ENCODE peak calls at places on chromosomes 2 and 18, in seven cellular contexts. M, A, F, G, R, Y and J are unnamed samples. For H3K36me3, the result is how much of the 10 kb centered on the place peaks cover.

GRCh38 chr2:40737180-40737579 is 285.3 kb upstream of the SLC8A1 start:
- DNase-seq in R (no peak), M (no peak), A (no peak), Y (no peak), G (no peak), F (no peak), J (no peak)

GRCh38 chr18:34709104-34709503 is 994 bp upstream of the DTNA start:
- DNase-seq in R (no peak), G (no peak), F (no peak), M (no peak), A (peak), Y (no peak), J (no peak)

GRCh38 chr2:204578928-204579598 is 33.8 kb downstream of the PARD3B start:
- DNase-seq in G (no peak), F (no peak), R (no peak), A (no peak), M (no peak), Y (no peak), J (no peak)

GRCh38 chr2:233705911-233706506 is 6.7 kb upstream of the UGT1A5 start:
- DNase-seq in G (no peak), A (no peak), Y (no peak), R (no peak), M (no peak), F (peak), J (no peak)

GRCh38 chr2:24515335-24515734 is 24.3 kb downstream of the NCOA1 start:
- DNase-seq in G (no peak), Y (no peak), M (peak), F (no peak), R (no peak), A (no peak), J (no peak)

GRCh38 chr18:30886998-30887397 is 155.5 kb downstream of the DSC3 start:
- DNase-seq in Y (no peak), M (no peak), F (no peak), A (no peak), R (no peak), G (no peak), J (no peak)

GRCh38 chr2:142868281-142868762 is 9.1 kb upstream of the KYNU start:
- DNase-seq in R (no peak), M (no peak), A (peak), Y (peak), G (no peak), F (no peak), J (no peak)

GRCh38 chr18:10453885-10454772 is at the start of gene APCDD1:
- DNase-seq in F (peak), A (peak), M (no peak), Y (peak), G (no peak), R (peak), J (peak)

GRCh38 chr2:152578573-152578972 is 138.7 kb downstream of the PRPF40A start:
- DNase-seq in A (no peak), R (no peak), G (no peak), M (no peak), Y (no peak), F (no peak), J (no peak)

GRCh38 chr2:25132296-25132630 is 36.1 kb downstream of the POMC start:
- DNase-seq in F (no peak), M (no peak), G (no peak), Y (no peak), R (peak), A (no peak), J (peak)

GRCh38 chr2:105690566-105690965 is 54.1 kb upstream of the NCK2 start:
- DNase-seq in R (no peak), M (no peak), A (no peak), Y (no peak), G (no peak), F (no peak), J (no peak)

GRCh38 chr2:191150451-191151314 is at the start of gene STAT4:
- DNase-seq in F (peak), A (peak), R (peak), G (no peak), Y (peak), M (peak), J (peak)

GRCh38 chr2:221202431-221202830 is 369.7 kb downstream of the EPHA4 start:
- DNase-seq in A (no peak), F (no peak), G (no peak), Y (no peak), M (no peak), R (no peak), J (no peak)

GRCh38 chr2:58289029-58289428 is 47.9 kb upstream of the FANCL start:
- DNase-seq in Y (no peak), A (no peak), G (no peak), M (peak), R (peak), F (no peak), J (no peak)

GRCh38 chr2:168635065-168635577 is 167.3 kb upstream of the NOSTRIN start:
- DNase-seq in R (peak), G (no peak), M (no peak), A (no peak), Y (peak), F (peak), J (no peak)

GRCh38 chr2:174939046-174939445 is 66.1 kb downstream of the CHN1 start:
- DNase-seq in M (no peak), A (no peak), F (no peak), Y (no peak), R (no peak), G (no peak), J (no peak)

GRCh38 chr2:177143444-177143843 is 69.2 kb upstream of the HNRNPA3 start:
- DNase-seq in F (no peak), M (peak), Y (no peak), R (peak), G (no peak), A (no peak), J (no peak)

GRCh38 chr2:111049792-111050640 is 70.7 kb upstream of the BCL2L11 start:
- DNase-seq in Y (no peak), R (no peak), G (no peak), M (peak), F (peak), A (no peak), J (no peak)

GRCh38 chr2:105376789-105377231 is 22.0 kb downstream of the FHL2 start:
- DNase-seq in R (peak), A (peak), M (no peak), Y (no peak), F (no peak), G (no peak), J (no peak)

GRCh38 chr2:120028795-120029194 is 15.9 kb downstream of the EPB41L5 start:
- DNase-seq in F (no peak), Y (no peak), R (no peak), M (no peak), A (no peak), G (no peak), J (no peak)

GRCh38 chr18:24230766-24231165 is 91.9 kb downstream of the CABYR start:
- DNase-seq in Y (no peak), F (no peak), A (no peak), G (no peak), R (no peak), M (no peak), J (no peak)

GRCh38 chr2:66665124-66665984 is 230.4 kb downstream of the MEIS1 start:
- DNase-seq in R (no peak), F (no peak), G (no peak), A (no peak), Y (no peak), M (no peak), J (no peak)

GRCh38 chr18:79200546-79201268 is 131.5 kb downstream of the ATP9B start:
- DNase-seq in G (peak), Y (no peak), F (no peak), A (no peak), R (peak), M (peak), J (peak)

GRCh38 chr18:34729740-34730338 is 19.7 kb downstream of the DTNA start:
- DNase-seq in G (no peak), A (no peak), M (no peak), R (peak), F (no peak), Y (no peak), J (no peak)

GRCh38 chr2:231464576-231465540 is 574 bp upstream of the NCL start:
- DNase-seq in A (peak), F (peak), G (peak), M (peak), R (no peak), Y (peak), J (no peak)

GRCh38 chr2:109510136-109511028 is 103.4 kb downstream of the SEPTIN10 start:
- DNase-seq in R (peak), F (peak), G (peak), Y (peak), M (peak), A (peak), J (peak)

GRCh38 chr18:62420513-62421209 is 95.6 kb downstream of the TNFRSF11A start:
- DNase-seq in F (no peak), Y (peak), G (peak), M (peak), R (no peak), A (peak), J (no peak)

GRCh38 chr2:150878347-150878746 is 383.3 kb downstream of the RBM43 start:
- DNase-seq in G (no peak), M (no peak), Y (no peak), R (no peak), A (no peak), F (no peak), J (no peak)

GRCh38 chr2:198314559-198315153 is 510.3 kb downstream of the PLCL1 start:
- DNase-seq in A (no peak), F (no peak), Y (no peak), R (peak), M (no peak), G (no peak), J (no peak)

GRCh38 chr2:190533968-190534309 is 583 bp downstream of the NEMP2 start:
- DNase-seq in G (peak), A (no peak), M (peak), Y (no peak), R (no peak), F (peak), J (no peak)

GRCh38 chr2:119409506-119409905 is 22.1 kb upstream of the TMEM37 start:
- DNase-seq in G (no peak), R (no peak), F (no peak), M (no peak), A (no peak), Y (no peak), J (no peak)

GRCh38 chr18:38576349-38576748 is 1010.8 kb upstream of the CELF4 start:
- DNase-seq in M (no peak), A (no peak), G (no peak), R (no peak), F (no peak), Y (no peak), J (no peak)

GRCh38 chr18:6543330-6543908 is 128.7 kb upstream of the L3MBTL4 start:
- DNase-seq in M (no peak), Y (no peak), A (no peak), G (peak), F (no peak), R (peak), J (peak)

GRCh38 chr2:237500681-237501424 is 13.8 kb downstream of the MLPH start:
- DNase-seq in G (no peak), R (peak), F (no peak), A (no peak), Y (no peak), M (peak), J (no peak)

GRCh38 chr18:54233228-54233625 is 8.8 kb upstream of the MBD2 start:
- DNase-seq in Y (no peak), F (no peak), A (no peak), R (no peak), M (no peak), G (no peak), J (no peak)

GRCh38 chr2:240572141-240573031 is 4.1 kb downstream of the RNPEPL1 start:
- DNase-seq in Y (peak), G (no peak), A (no peak), M (peak), F (no peak), R (no peak), J (no peak)

GRCh38 chr18:39841133-39842041 is 2113.6 kb upstream of the PIK3C3 start:
- DNase-seq in G (no peak), M (peak), F (peak), A (no peak), Y (peak), R (peak), J (peak)
- H3K4me3 ChIP-seq in G (no peak), M (peak), F (no peak), A (no peak), Y (no peak), R (peak), J (peak)

DNA sequence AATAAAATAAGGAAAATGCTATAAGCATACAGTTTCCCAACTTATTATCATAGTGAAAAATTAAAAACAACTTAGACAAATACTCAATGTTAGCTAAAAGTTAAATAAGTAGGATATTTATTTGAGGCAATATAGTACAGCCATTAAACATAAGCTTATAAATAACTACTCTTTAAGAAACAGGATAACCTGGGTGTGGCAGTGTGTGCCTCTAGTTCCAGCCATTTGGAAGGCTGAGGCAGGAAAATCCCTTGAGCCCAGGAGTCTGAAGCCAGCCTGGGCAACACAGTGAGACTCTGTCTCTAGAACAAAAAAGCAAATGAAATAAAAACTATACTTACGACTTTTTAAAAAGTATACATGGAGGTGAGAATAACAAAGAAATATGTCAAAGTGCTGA is 39.7 kb downstream of the VIL1 start:
- DNase-seq in M (no peak), F (no peak), Y (no peak), G (no peak), R (no peak), A (no peak), J (no peak)
- H3K36me3 ChIP-seq in M (under half), F (under half), Y (under half), G (half or more), R (under half), A (under half), J (under half)

DNA sequence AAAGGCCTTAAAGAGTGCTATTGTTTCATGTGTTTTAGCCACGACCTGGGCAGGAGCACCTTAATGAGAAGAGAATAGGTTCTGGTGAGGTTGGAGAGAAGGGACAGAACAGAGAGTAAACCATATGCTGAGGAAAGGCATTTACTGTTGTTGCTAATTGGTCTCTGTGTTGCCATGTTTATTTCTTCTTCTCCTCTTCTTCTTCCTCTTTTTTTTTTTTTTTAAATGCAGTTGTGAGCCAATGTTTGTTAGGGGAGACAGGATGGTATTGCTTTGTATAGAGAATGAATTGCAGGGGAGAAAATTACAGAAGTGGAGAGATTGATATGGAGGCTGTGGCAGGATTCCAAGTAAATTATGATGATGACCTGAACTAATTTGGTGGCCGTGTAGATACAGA is 2.6 kb downstream of the SCN9A start:
- DNase-seq in Y (no peak), M (no peak), R (peak), A (no peak), G (no peak), F (no peak), J (no peak)
- H3K4me3 ChIP-seq in Y (no peak), M (no peak), R (no peak), A (no peak), G (no peak), F (no peak), J (no peak)

GRCh38 chr2:85277416-85278158 is 50.2 kb downstream of the TGOLN2 start:
- DNase-seq in A (peak), R (no peak), F (no peak), G (no peak), M (peak), Y (no peak), J (peak)

GRCh38 chr2:85278361-85278760 is 49.4 kb downstream of the TGOLN2 start:
- DNase-seq in A (no peak), R (no peak), Y (no peak), G (no peak), F (no peak), M (peak), J (no peak)

GRCh38 chr2:85273732-85274731 is 53.8 kb downstream of the TGOLN2 start:
- DNase-seq in F (no peak), Y (no peak), R (peak), G (no peak), A (no peak), M (peak), J (peak)

GRCh38 chr2:85275984-85276540 is 51.7 kb downstream of the TGOLN2 start:
- DNase-seq in R (no peak), M (peak), Y (no peak), G (no peak), F (no peak), A (no peak), J (no peak)

GRCh38 chr2:85276571-85277121 is 51.1 kb downstream of the TGOLN2 start:
- DNase-seq in F (no peak), M (peak), Y (no peak), R (no peak), A (no peak), G (no peak), J (no peak)
- H3K36me3 ChIP-seq in F (under half), M (under half), Y (under half), R (under half), A (under half), G (under half), J (under half)

GRCh38 chr18:67347499-67347898 is 169.0 kb downstream of the DSEL start:
- DNase-seq in G (no peak), R (no peak), Y (no peak), M (no peak), F (no peak), A (no peak), J (no peak)
- H3K4me3 ChIP-seq in G (no peak), R (no peak), Y (no peak), M (no peak), F (no peak), A (no peak), J (no peak)

GRCh38 chr2:239142806-239143205 is 258.0 kb downstream of the HDAC4 start:
- DNase-seq in Y (no peak), A (no peak), R (no peak), F (no peak), M (no peak), G (no peak), J (no peak)
- H3K36me3 ChIP-seq in Y (under half), A (under half), R (under half), F (under half), M (under half), G (under half), J (under half)

GRCh38 chr2:161243873-161244272 is 64.4 kb upstream of the PSMD14 start:
- DNase-seq in F (no peak), G (no peak), Y (no peak), M (peak), A (no peak), R (peak), J (peak)
- H3K4me3 ChIP-seq in F (no peak), G (no peak), Y (no peak), M (no peak), A (no peak), R (no peak), J (peak)

DNA sequence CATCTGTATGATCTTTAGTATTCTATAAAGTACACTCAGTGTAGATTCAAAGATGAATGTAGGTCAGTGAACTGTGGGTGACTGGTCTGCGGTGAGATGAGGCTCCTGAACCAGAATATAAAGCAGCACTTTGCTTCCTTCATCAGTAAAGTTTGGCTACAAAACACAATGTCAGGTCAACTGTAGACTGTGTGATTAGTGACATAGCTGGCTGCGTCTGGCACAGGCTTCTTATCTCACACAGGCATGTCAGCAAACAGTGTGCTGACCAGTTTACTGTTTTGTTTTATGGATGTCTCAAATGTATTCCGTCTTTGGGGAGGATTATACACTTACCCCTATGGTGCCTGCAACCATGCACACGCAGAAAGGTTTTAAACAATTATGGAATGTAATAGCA is 87.1 kb downstream of the ZNF236 start:
- DNase-seq in G (no peak), Y (no peak), A (no peak), M (no peak), R (no peak), F (no peak), J (no peak)
- H3K36me3 ChIP-seq in G (under half), Y (under half), A (under half), M (under half), R (under half), F (under half), J (under half)